ENCODE peak calls at places on chromosomes 12 and 14, in four cellular contexts. One of them, this sample, is unnamed.

GRCh38 chr12:88334271-88334670 is 192.2 kb downstream of the TMTC3 start:
- DNase-seq in H1: no peak
- DNase-seq in neuronal stem cell: peak
- DNase-seq in trophoblast cell: peak
- DNase-seq in this sample: peak

GRCh38 chr12:109827566-109828550 is 5.3 kb downstream of the TRPV4 start:
- DNase-seq in trophoblast cell: peak
- DNase-seq in neuronal stem cell: no peak
- DNase-seq in H1: no peak
- DNase-seq in this sample: peak

GRCh38 chr12:121240484-121241202 is 30.7 kb downstream of the P2RX4 start:
- DNase-seq in H1: peak
- DNase-seq in neuronal stem cell: no peak
- DNase-seq in trophoblast cell: peak
- DNase-seq in this sample: no peak

GRCh38 chr14:94675036-94675435 is 62.8 kb downstream of the SERPINA3 start:
- DNase-seq in trophoblast cell: no peak
- DNase-seq in neuronal stem cell: no peak
- DNase-seq in H1: no peak
- DNase-seq in this sample: no peak

GRCh38 chr14:88013750-88014349 is 8.9 kb downstream of the GPR65 start:
- DNase-seq in H1: peak
- DNase-seq in trophoblast cell: peak
- DNase-seq in neuronal stem cell: peak
- DNase-seq in this sample: peak

GRCh38 chr14:91354979-91355685 is 62.5 kb downstream of the CCDC88C start:
- DNase-seq in neuronal stem cell: no peak
- DNase-seq in trophoblast cell: no peak
- DNase-seq in H1: peak
- DNase-seq in this sample: no peak

GRCh38 chr14:71590131-71590530 is 342.1 kb upstream of the RGS6 start:
- DNase-seq in neuronal stem cell: no peak
- DNase-seq in trophoblast cell: no peak
- DNase-seq in H1: no peak
- DNase-seq in this sample: no peak

GRCh38 chr14:61642246-61642982 is 52.9 kb upstream of the HIF1A start:
- DNase-seq in trophoblast cell: no peak
- DNase-seq in neuronal stem cell: no peak
- DNase-seq in H1: no peak
- DNase-seq in this sample: no peak

GRCh38 chr12:47818382-47818700 is 1.4 kb downstream of the HDAC7 start:
- DNase-seq in neuronal stem cell: no peak
- DNase-seq in trophoblast cell: no peak
- DNase-seq in H1: no peak
- DNase-seq in this sample: peak

GRCh38 chr12:32032205-32032810 is 73.1 kb downstream of the RESF1 start:
- DNase-seq in H1: no peak
- DNase-seq in neuronal stem cell: no peak
- DNase-seq in trophoblast cell: no peak
- DNase-seq in this sample: peak

GRCh38 chr14:21475767-21476525 is 813 bp downstream of the RAB2B start:
- DNase-seq in neuronal stem cell: no peak
- DNase-seq in trophoblast cell: no peak
- DNase-seq in H1: no peak
- DNase-seq in this sample: no peak

GRCh38 chr12:57632369-57632897 is 568 bp downstream of the B4GALNT1 start:
- DNase-seq in H1: peak
- DNase-seq in neuronal stem cell: peak
- DNase-seq in trophoblast cell: peak
- DNase-seq in this sample: peak

GRCh38 chr12:126362964-126363363 is 1297.7 kb downstream of the AACS start:
- DNase-seq in H1: peak
- DNase-seq in neuronal stem cell: no peak
- DNase-seq in trophoblast cell: no peak
- DNase-seq in this sample: no peak

GRCh38 chr14:44163946-44164345 is 343.1 kb downstream of the FSCB start:
- DNase-seq in trophoblast cell: peak
- DNase-seq in neuronal stem cell: no peak
- DNase-seq in H1: no peak
- DNase-seq in this sample: peak

GRCh38 chr12:57766464-57767311 is at the start of gene CYP27B1:
- DNase-seq in H1: peak
- DNase-seq in trophoblast cell: peak
- DNase-seq in neuronal stem cell: no peak
- DNase-seq in this sample: no peak

GRCh38 chr12:5493018-5493417 is 61.1 kb downstream of the NTF3 start:
- DNase-seq in H1: no peak
- DNase-seq in trophoblast cell: no peak
- DNase-seq in neuronal stem cell: no peak
- DNase-seq in this sample: no peak

GRCh38 chr12:89707623-89707991 is 1.0 kb downstream of the ATP2B1 start:
- DNase-seq in H1: peak
- DNase-seq in trophoblast cell: peak
- DNase-seq in neuronal stem cell: peak
- DNase-seq in this sample: peak

GRCh38 chr14:69107407-69108003 is 45.4 kb downstream of the DCAF5 start:
- DNase-seq in neuronal stem cell: no peak
- DNase-seq in trophoblast cell: peak
- DNase-seq in H1: no peak
- DNase-seq in this sample: peak

GRCh38 chr12:122889658-122890561 is 6.0 kb downstream of the VPS37B start:
- DNase-seq in H1: no peak
- DNase-seq in neuronal stem cell: no peak
- DNase-seq in trophoblast cell: no peak
- DNase-seq in this sample: no peak

GRCh38 chr12:131135786-131136538 is 182.3 kb downstream of the ADGRD1 start:
- DNase-seq in trophoblast cell: no peak
- DNase-seq in H1: no peak
- DNase-seq in neuronal stem cell: no peak
- DNase-seq in this sample: no peak

GRCh38 chr14:23430733-23431105 is 4.7 kb downstream of the MYH7 start:
- DNase-seq in neuronal stem cell: peak
- DNase-seq in trophoblast cell: peak
- DNase-seq in H1: no peak
- DNase-seq in this sample: peak

GRCh38 chr12:25590021-25590721 is 37.1 kb upstream of the LMNTD1 start:
- DNase-seq in neuronal stem cell: no peak
- DNase-seq in trophoblast cell: no peak
- DNase-seq in H1: no peak
- DNase-seq in this sample: no peak

GRCh38 chr14:20332946-20333782 is at the start of gene CCNB1IP1:
- DNase-seq in H1: peak
- DNase-seq in trophoblast cell: peak
- DNase-seq in neuronal stem cell: peak
- DNase-seq in this sample: peak
- H4K91ac ChIP-seq in H1: no peak
- H4K91ac ChIP-seq in trophoblast cell: peak
- H4K91ac ChIP-seq in neuronal stem cell: no peak
- H4K91ac ChIP-seq in this sample: no peak

DNA sequence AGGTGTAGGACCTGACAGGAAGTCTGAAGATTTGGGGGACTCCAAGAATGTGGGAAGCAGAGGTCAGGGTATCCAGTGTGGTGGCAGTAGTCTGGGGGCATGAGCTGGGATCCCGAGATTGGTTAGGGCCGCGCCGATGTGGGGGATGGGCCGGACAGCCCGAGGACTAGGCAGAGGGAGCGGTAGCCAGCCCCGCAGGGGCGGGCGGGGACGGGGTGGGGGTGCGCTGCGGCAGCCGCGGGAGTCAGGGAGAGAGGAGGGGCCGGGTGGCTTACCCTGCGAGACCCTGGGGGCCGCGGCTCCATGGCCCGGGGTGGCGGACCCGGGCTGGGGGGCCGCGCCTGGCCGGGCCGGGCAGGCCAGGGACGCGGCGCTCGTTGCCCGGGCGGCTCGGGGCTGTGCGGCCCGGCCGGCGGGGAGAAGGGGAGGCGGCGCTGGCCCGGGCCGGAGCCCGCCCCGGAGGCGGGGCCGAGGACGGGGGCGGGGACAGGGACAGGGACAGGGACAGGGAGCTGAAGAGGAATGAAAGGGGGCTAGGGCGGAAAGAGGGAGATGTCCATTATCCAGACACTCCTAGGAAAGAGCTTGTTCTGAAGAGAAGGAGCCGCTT is 5.6 kb downstream of the ZNF385A start:
- DNase-seq in H1: peak
- DNase-seq in neuronal stem cell: no peak
- DNase-seq in trophoblast cell: peak
- DNase-seq in this sample: peak
- H2BK12ac ChIP-seq in H1: no peak
- H2BK12ac ChIP-seq in neuronal stem cell: no peak
- H2BK12ac ChIP-seq in trophoblast cell: peak
- H2BK12ac ChIP-seq in this sample: no peak

GRCh38 chr12:92593734-92594402 is 108.9 kb upstream of the PLEKHG7 start:
- DNase-seq in neuronal stem cell: no peak
- DNase-seq in trophoblast cell: peak
- DNase-seq in H1: no peak
- DNase-seq in this sample: peak
- H3K4me3 ChIP-seq in neuronal stem cell: no peak
- H3K4me3 ChIP-seq in trophoblast cell: no peak
- H3K4me3 ChIP-seq in H1: no peak
- H3K4me3 ChIP-seq in this sample: no peak

GRCh38 chr12:105107176-105107496 is 395 bp upstream of the WASHC4 start:
- DNase-seq in neuronal stem cell: peak
- DNase-seq in trophoblast cell: no peak
- DNase-seq in H1: no peak
- DNase-seq in this sample: peak
- H4K91ac ChIP-seq in neuronal stem cell: no peak
- H4K91ac ChIP-seq in trophoblast cell: no peak
- H4K91ac ChIP-seq in H1: no peak
- H4K91ac ChIP-seq in this sample: no peak

DNA sequence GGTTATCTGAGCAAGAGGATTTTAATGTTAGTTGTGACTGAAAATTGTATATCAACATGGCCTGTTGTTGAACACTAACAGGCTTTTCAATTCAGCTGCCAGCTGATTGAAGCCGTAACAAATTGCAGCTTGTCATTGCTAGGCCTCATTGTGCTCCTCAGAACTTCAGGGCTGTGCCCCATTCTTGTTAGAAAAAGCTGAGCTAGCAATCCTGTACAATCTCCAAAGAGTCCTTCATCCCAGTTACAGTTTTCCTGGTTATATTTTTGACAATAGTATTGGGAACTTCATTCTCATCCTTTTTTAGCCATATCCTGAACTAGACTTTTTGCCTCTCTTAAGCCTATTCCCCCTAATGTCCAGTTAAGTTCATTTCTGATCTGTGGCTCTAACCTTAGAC is 564.1 kb upstream of the ATXN7L3B start:
- DNase-seq in trophoblast cell: no peak
- DNase-seq in neuronal stem cell: no peak
- DNase-seq in H1: no peak
- DNase-seq in this sample: no peak
- H2BK12ac ChIP-seq in trophoblast cell: no peak
- H2BK12ac ChIP-seq in neuronal stem cell: no peak
- H2BK12ac ChIP-seq in H1: no peak
- H2BK12ac ChIP-seq in this sample: no peak

DNA sequence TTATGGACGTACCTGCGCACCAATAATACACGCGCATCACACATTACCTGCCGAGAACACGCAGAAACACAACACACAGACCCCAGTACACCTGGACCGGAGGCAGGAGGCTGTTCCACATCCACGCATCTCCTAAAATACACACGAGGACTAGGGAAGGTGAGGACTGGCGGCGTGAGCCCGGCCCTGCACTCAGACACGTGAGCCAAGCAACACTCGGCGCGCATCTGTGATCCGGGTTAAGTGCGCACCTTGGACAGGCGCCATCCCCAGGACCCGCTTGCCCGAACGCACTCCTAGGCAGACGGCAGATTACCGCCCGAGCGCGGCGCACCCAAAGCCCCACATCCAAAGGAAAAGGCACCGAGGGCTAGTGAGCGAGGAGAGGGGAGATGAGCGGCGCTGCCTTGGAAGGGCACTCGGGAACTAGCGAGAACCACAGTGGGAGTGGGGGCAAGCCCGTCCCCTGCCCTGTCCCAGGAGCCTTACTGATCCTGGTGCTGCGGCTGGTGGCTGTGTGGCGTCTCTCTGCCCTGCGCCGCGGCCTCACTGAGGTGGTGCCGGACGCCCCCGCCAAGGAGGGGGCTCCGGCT is 417 bp downstream of the GLS2 start:
- DNase-seq in neuronal stem cell: no peak
- DNase-seq in trophoblast cell: peak
- DNase-seq in H1: peak
- DNase-seq in this sample: peak
- H3K4me3 ChIP-seq in neuronal stem cell: no peak
- H3K4me3 ChIP-seq in trophoblast cell: peak
- H3K4me3 ChIP-seq in H1: peak
- H3K4me3 ChIP-seq in this sample: peak

GRCh38 chr12:49741882-49742620 is 694 bp downstream of the TMBIM6 start:
- DNase-seq in neuronal stem cell: no peak
- DNase-seq in trophoblast cell: peak
- DNase-seq in H1: peak
- DNase-seq in this sample: peak
- H4K91ac ChIP-seq in neuronal stem cell: no peak
- H4K91ac ChIP-seq in trophoblast cell: peak
- H4K91ac ChIP-seq in H1: no peak
- H4K91ac ChIP-seq in this sample: peak

GRCh38 chr12:113396828-113397496 is 6.7 kb downstream of the SDS start:
- DNase-seq in H1: no peak
- DNase-seq in trophoblast cell: no peak
- DNase-seq in neuronal stem cell: no peak
- DNase-seq in this sample: no peak
- H2BK12ac ChIP-seq in H1: no peak
- H2BK12ac ChIP-seq in trophoblast cell: no peak
- H2BK12ac ChIP-seq in neuronal stem cell: peak
- H2BK12ac ChIP-seq in this sample: no peak

GRCh38 chr12:64335886-64336466 is 54.6 kb downstream of the C12orf56 start:
- DNase-seq in H1: no peak
- DNase-seq in neuronal stem cell: no peak
- DNase-seq in trophoblast cell: no peak
- DNase-seq in this sample: no peak

GRCh38 chr12:64332296-64332695 is 58.3 kb downstream of the C12orf56 start:
- DNase-seq in H1: no peak
- DNase-seq in trophoblast cell: no peak
- DNase-seq in neuronal stem cell: no peak
- DNase-seq in this sample: no peak

DNA sequence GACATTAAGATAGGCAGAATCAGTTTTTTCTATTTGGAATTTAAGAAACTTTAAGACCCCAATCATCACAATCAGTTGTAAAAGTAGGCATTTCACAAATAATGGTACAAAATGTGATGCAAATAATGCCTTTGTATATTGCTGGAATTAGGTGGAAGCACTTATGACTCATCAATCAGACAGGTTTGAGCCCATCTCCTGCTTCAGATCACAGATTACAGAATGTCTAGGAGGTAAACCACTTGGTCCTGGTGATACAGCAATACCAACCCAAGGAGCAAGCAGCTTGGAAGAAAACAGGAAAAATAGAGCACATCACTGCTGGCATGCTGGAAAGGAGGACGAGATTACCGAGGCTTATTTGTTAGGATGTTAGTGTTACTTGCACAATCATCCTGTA is 57.6 kb downstream of the C12orf56 start:
- DNase-seq in neuronal stem cell: no peak
- DNase-seq in H1: no peak
- DNase-seq in trophoblast cell: no peak
- DNase-seq in this sample: no peak
- H3K4me3 ChIP-seq in neuronal stem cell: no peak
- H3K4me3 ChIP-seq in H1: no peak
- H3K4me3 ChIP-seq in trophoblast cell: no peak
- H3K4me3 ChIP-seq in this sample: no peak